ENCODE peak calls at places on chromosomes 1 and 21, in seven cellular contexts. I is upper lobe of right lung; X is NCI-H2081 treated with DMSO at 0.1 percent for 48 hours; F is COR-L47; B is mammary epithelial cell; C is stimulated activated CD8-positive, alpha-beta memory T cell treated with anti-CD3 and anti-CD28 coated beads, Interleukin-7, amount 100 ng/mL, for 1 hour; M is dermis microvascular lymphatic vessel endothelial cell. V is an unnamed sample.

GRCh38 chr1:63595435-63595834 is 2.2 kb downstream of the PGM1 start:
- DNase-seq in I (no peak), X (no peak), F (no peak), B (no peak), C (no peak), M (no peak), V (no peak)

GRCh38 chr1:209030454-209031167 is 552.9 kb upstream of the CAMK1G start:
- DNase-seq in I (no peak), X (peak), F (no peak), B (no peak), C (no peak), M (no peak), V (peak)

GRCh38 chr21:15682977-15683376 is 46.8 kb upstream of the USP25 start:
- DNase-seq in I (no peak), X (no peak), F (no peak), B (peak), C (no peak), M (peak), V (no peak)

GRCh38 chr1:1470626-1471388 is 758 bp upstream of the ATAD3B start:
- DNase-seq in I (no peak), X (no peak), F (no peak), B (peak), C (no peak), M (no peak), V (no peak)

GRCh38 chr1:171585715-171586114 is 36.3 kb upstream of the MYOCOS start:
- DNase-seq in I (no peak), X (no peak), F (no peak), B (no peak), C (no peak), M (no peak), V (no peak)

GRCh38 chr1:202170726-202171125 is 10.3 kb upstream of the PTPN7 start:
- DNase-seq in I (no peak), X (no peak), F (peak), B (no peak), C (no peak), M (no peak), V (no peak)

GRCh38 chr21:18245493-18245967 is 897 bp downstream of the CHODL start:
- DNase-seq in I (no peak), X (peak), F (no peak), B (no peak), C (no peak), M (no peak), V (no peak)

GRCh38 chr1:89451011-89451410 is 73.6 kb upstream of the LRRC8B start:
- DNase-seq in I (no peak), X (no peak), F (no peak), B (peak), C (no peak), M (no peak), V (no peak)

GRCh38 chr1:194730304-194730703 is 1543.9 kb upstream of the B3GALT2 start:
- DNase-seq in I (no peak), X (no peak), F (no peak), B (no peak), C (no peak), M (no peak), V (no peak)

GRCh38 chr1:151611288-151611790 is 511 bp upstream of the SNX27 start:
- DNase-seq in I (no peak), X (no peak), F (no peak), B (peak), C (no peak), M (no peak), V (no peak)

GRCh38 chr1:28354121-28354520 is 15.4 kb upstream of the PHACTR4 start:
- DNase-seq in I (no peak), X (no peak), F (no peak), B (peak), C (no peak), M (peak), V (no peak)

GRCh38 chr1:54927475-54928240 is 40.7 kb upstream of the DHCR24 start:
- DNase-seq in I (no peak), X (no peak), F (no peak), B (peak), C (no peak), M (peak), V (no peak)

GRCh38 chr1:3623441-3624150 is 1.2 kb upstream of the TPRG1L start:
- DNase-seq in I (no peak), X (no peak), F (no peak), B (no peak), C (no peak), M (no peak), V (no peak)

GRCh38 chr1:53131590-53131938 is 10.9 kb downstream of the SLC1A7 start:
- DNase-seq in I (no peak), X (no peak), F (no peak), B (no peak), C (no peak), M (no peak), V (no peak)

GRCh38 chr1:179786815-179787736 is 44.0 kb downstream of the FAM163A start:
- DNase-seq in I (no peak), X (peak), F (peak), B (no peak), C (no peak), M (no peak), V (no peak)

GRCh38 chr1:223249854-223250631 is 107.0 kb upstream of the TLR5 start:
- DNase-seq in I (no peak), X (no peak), F (no peak), B (peak), C (no peak), M (no peak), V (no peak)

GRCh38 chr1:210132582-210132981 is 100.0 kb upstream of the SERTAD4 start:
- DNase-seq in I (no peak), X (no peak), F (no peak), B (peak), C (no peak), M (peak), V (no peak)

GRCh38 chr21:18499761-18500376 is 96.3 kb upstream of the TMPRSS15 start:
- DNase-seq in I (no peak), X (no peak), F (peak), B (no peak), C (no peak), M (peak), V (no peak)

GRCh38 chr1:94438692-94439276 is 20.6 kb downstream of the ABCD3 start:
- DNase-seq in I (no peak), X (no peak), F (no peak), B (no peak), C (no peak), M (peak), V (no peak)

GRCh38 chr1:26060832-26061574 is 6.4 kb downstream of the TRIM63 start:
- DNase-seq in I (no peak), X (no peak), F (no peak), B (no peak), C (no peak), M (no peak), V (no peak)

GRCh38 chr1:182699673-182700350 is 15.4 kb upstream of the RGS8 start:
- DNase-seq in I (no peak), X (no peak), F (no peak), B (no peak), C (no peak), M (no peak), V (peak)

GRCh38 chr1:183248989-183249691 is 63.1 kb downstream of the LAMC2 start:
- DNase-seq in I (no peak), X (no peak), F (no peak), B (no peak), C (no peak), M (peak), V (no peak)

GRCh38 chr1:202160377-202160940 is at the start of gene PTPN7:
- DNase-seq in I (peak), X (no peak), F (no peak), B (no peak), C (peak), M (no peak), V (no peak)

GRCh38 chr1:204455063-204455830 is 39.4 kb downstream of the PIK3C2B start:
- DNase-seq in I (no peak), X (no peak), F (no peak), B (no peak), C (no peak), M (no peak), V (no peak)

GRCh38 chr1:181369416-181369815 is 113.9 kb upstream of the CACNA1E start:
- DNase-seq in I (no peak), X (no peak), F (no peak), B (no peak), C (no peak), M (no peak), V (no peak)

GRCh38 chr1:170547255-170547654 is 15.3 kb downstream of the GORAB start:
- DNase-seq in I (no peak), X (no peak), F (no peak), B (no peak), C (no peak), M (no peak), V (no peak)

GRCh38 chr21:16587141-16587570 is 857.4 kb downstream of the USP25 start:
- DNase-seq in I (peak), X (peak), F (peak), B (peak), C (no peak), M (peak), V (peak)

GRCh38 chr1:42282867-42283583 is 52.0 kb downstream of the FOXJ3 start:
- DNase-seq in I (no peak), X (no peak), F (no peak), B (peak), C (no peak), M (peak), V (no peak)

GRCh38 chr1:246691622-246692495 is 32.4 kb upstream of the SCCPDH start:
- DNase-seq in I (no peak), X (no peak), F (no peak), B (no peak), C (no peak), M (no peak), V (no peak)

GRCh38 chr21:45026066-45026745 is 48.2 kb upstream of the ADARB1 start:
- DNase-seq in I (no peak), X (no peak), F (no peak), B (no peak), C (no peak), M (no peak), V (no peak)

GRCh38 chr1:201461783-201462441 is 7.1 kb downstream of the PHLDA3 start:
- DNase-seq in I (peak), X (no peak), F (no peak), B (peak), C (no peak), M (peak), V (no peak)

GRCh38 chr1:74652711-74653131 is 20.9 kb downstream of the ERICH3 start:
- DNase-seq in I (no peak), X (no peak), F (no peak), B (peak), C (no peak), M (no peak), V (no peak)

GRCh38 chr21:38821248-38821647 is 15.5 kb downstream of the ETS2 start:
- DNase-seq in I (no peak), X (no peak), F (no peak), B (no peak), C (no peak), M (no peak), V (no peak)

V was measured in NCI-H1436 treated with DMSO at 0.1 percent for 48 hours.